ENCODE peak calls at places on chromosomes 4 and X, in five cellular contexts. R, P, U, K and N are unnamed samples.
A peak's percentile ranks its signal among the peaks of the same experiment; 100 is the strongest.

GRCh38 chrX:12447448-12448154 is 309.3 kb downstream of the FRMPD4 start:
- DNase-seq in P (no peak), U (peak; percentile 16), K (no peak), R (no peak), N (no peak)

GRCh38 chrX:153564047-153564606 is 34.8 kb downstream of the CCNQ start:
- DNase-seq in U (no peak), K (no peak), R (no peak), P (no peak), N (no peak)

GRCh38 chr4:153725070-153725810 is 34.6 kb downstream of the RNF175 start:
- DNase-seq in R (no peak), P (no peak), K (no peak), U (no peak), N (no peak)

GRCh38 chr4:184396001-184396400 is 78.3 kb downstream of the IRF2 start:
- DNase-seq in P (no peak), K (no peak), R (no peak), U (no peak), N (no peak)

GRCh38 chr4:120801171-120801758 is 121.3 kb downstream of the PRDM5 start:
- DNase-seq in U (no peak), P (no peak), R (peak; percentile 8), K (peak; percentile 73), N (no peak)

GRCh38 chr4:2932951-2933565 is 30.1 kb downstream of the NOP14 start:
- DNase-seq in K (peak; percentile 80), R (no peak), U (no peak), P (no peak), N (no peak)

GRCh38 chr4:39526810-39527295 is 386 bp downstream of the UGDH start:
- DNase-seq in U (no peak), K (no peak), P (no peak), R (no peak), N (no peak)

GRCh38 chr4:171813195-171813955 is at the start of gene GALNTL6:
- DNase-seq in P (no peak), K (no peak), U (no peak), R (no peak), N (peak; percentile 83)

GRCh38 chrX:52410439-52411394 is 41.9 kb downstream of the XAGE2 start:
- DNase-seq in U (no peak), R (no peak), P (no peak), K (no peak), N (peak; percentile 42)

GRCh38 chrX:53080628-53081580 is 1.3 kb upstream of the TSPYL2 start:
- DNase-seq in P (no peak), U (peak; percentile 12), K (no peak), R (no peak), N (no peak)

GRCh38 chr4:7466904-7467303 is 32.2 kb upstream of the PSAPL1 start:
- DNase-seq in U (no peak), K (no peak), R (no peak), P (no peak), N (no peak)

GRCh38 chrX:120365320-120365719 is 3.4 kb downstream of the ATP1B4 start:
- DNase-seq in K (no peak), R (no peak), P (no peak), U (peak; percentile 13), N (no peak)

GRCh38 chr4:144647095-144647959 is 1.4 kb downstream of the HHIP start:
- DNase-seq in U (peak; percentile 57), R (no peak), K (no peak), P (no peak), N (no peak)

DNA sequence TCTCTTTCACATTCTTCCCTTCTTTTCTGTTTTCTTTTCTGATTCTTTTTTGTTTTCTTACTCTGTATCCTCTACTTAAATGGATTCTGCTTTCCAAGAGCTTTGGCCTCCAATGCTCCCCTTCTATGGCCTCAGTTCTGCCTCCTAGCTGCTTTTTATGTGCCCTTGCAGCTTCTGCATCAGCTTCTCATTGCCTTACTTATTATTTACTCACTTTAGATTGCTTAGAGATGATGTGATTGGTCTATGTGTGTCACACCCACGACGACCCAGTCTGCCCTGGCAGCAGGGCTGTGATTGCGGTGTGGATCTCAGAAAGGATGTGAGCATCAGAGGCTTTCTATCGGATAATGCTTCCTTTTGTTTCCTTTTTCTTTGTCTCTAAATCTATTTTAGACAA is 71.8 kb upstream of the SMARCA5 start:
- DNase-seq in P (no peak), K (no peak), R (no peak), U (no peak), N (no peak)
- TF ChIP-seq CTCF in P (no peak), K (no peak), R (no peak), U (no peak), N (no peak)

GRCh38 chrX:24846551-24847170 is 152.9 kb downstream of the POLA1 start:
- DNase-seq in K (no peak), P (no peak), R (no peak), U (no peak), N (no peak)

GRCh38 chrX:24851776-24852175 is 158.1 kb downstream of the POLA1 start:
- DNase-seq in K (no peak), R (no peak), P (no peak), U (no peak), N (no peak)
- H3K27me3 ChIP-seq in K (no peaks in the 10 kb centered on the region), R (no peaks in the 10 kb centered on the region), P (no peaks in the 10 kb centered on the region), U (no peaks in the 10 kb centered on the region), N (no peaks in the 10 kb centered on the region)

GRCh38 chrX:71100581-71101505 is 5.2 kb downstream of the FOXO4 start:
- DNase-seq in K (no peak), P (no peak), R (no peak), U (no peak), N (peak; percentile 66)
- TF ChIP-seq CTCF in K (no peak), P (no peak), R (no peak), U (no peak), N (no peak)

GRCh38 chrX:18129694-18130093 is 91.0 kb downstream of the BEND2 start:
- DNase-seq in U (no peak), P (no peak), R (no peak), K (no peak), N (no peak)
- H3K27me3 ChIP-seq in U (no peaks in the 10 kb centered on the region), P (no peaks in the 10 kb centered on the region), R (no peaks in the 10 kb centered on the region), K (no peaks in the 10 kb centered on the region), N (no peaks in the 10 kb centered on the region)